ENCODE peak calls at places on chromosomes 7 and 10, in six cellular contexts. S, Y, T, A, B and L are unnamed samples.

GRCh38 chr10:99905971-99906370 is 103.8 kb downstream of the DNMBP start:
- DNase-seq in S (no peak), Y (no peak), T (no peak), A (no peak), B (no peak), L (no peak)

GRCh38 chr10:88289342-88289741 is 293.8 kb downstream of the RNLS start:
- DNase-seq in S (no peak), Y (no peak), T (no peak), A (peak; percentile 30), B (no peak), L (no peak)

GRCh38 chr7:88109612-88110011 is 110.2 kb downstream of the SRI start:
- DNase-seq in S (peak; percentile 16), Y (no peak), T (no peak), A (no peak), B (no peak), L (no peak)

GRCh38 chr10:49448924-49449323 is 53.0 kb upstream of the DRGX start:
- DNase-seq in S (no peak), Y (no peak), T (no peak), A (no peak), B (no peak), L (no peak)

GRCh38 chr7:26156454-26157365 is 4.7 kb downstream of the NFE2L3 start:
- DNase-seq in S (no peak), Y (no peak), T (peak; percentile 85), A (peak; percentile 87), B (peak; percentile 89), L (peak; percentile 87)

GRCh38 chr7:101162551-101163280 is 2.7 kb downstream of the VGF start:
- DNase-seq in S (peak; percentile 63), Y (peak; percentile 74), T (no peak), A (peak; percentile 72), B (peak; percentile 79), L (no peak)

GRCh38 chr7:149642579-149642978 is 130.8 kb downstream of the ZNF467 start:
- DNase-seq in S (no peak), Y (no peak), T (no peak), A (no peak), B (no peak), L (no peak)

GRCh38 chr10:92573798-92574544 is at the start of gene IDE:
- DNase-seq in S (peak; percentile 71), Y (peak; percentile 97), T (peak; percentile 91), A (peak; percentile 87), B (peak; percentile 95), L (peak; percentile 66)

GRCh38 chr7:2544541-2545188 is 10.7 kb downstream of the BRAT1 start:
- DNase-seq in S (no peak), Y (peak; percentile 23), T (no peak), A (no peak), B (no peak), L (no peak)

GRCh38 chr7:44518761-44519160 is 22.4 kb downstream of the NPC1L1 start:
- DNase-seq in S (no peak), Y (no peak), T (no peak), A (no peak), B (no peak), L (no peak)

GRCh38 chr10:76523215-76523614 is 1091.8 kb downstream of the LRMDA start:
- DNase-seq in S (no peak), Y (no peak), T (no peak), A (no peak), B (no peak), L (no peak)

GRCh38 chr10:6401066-6401465 is 179.0 kb downstream of the PRKCQ start:
- DNase-seq in S (no peak), Y (no peak), T (no peak), A (no peak), B (no peak), L (no peak)

GRCh38 chr10:118832242-118832651 is 77.5 kb upstream of the CACUL1 start:
- DNase-seq in S (no peak), Y (no peak), T (no peak), A (no peak), B (no peak), L (no peak)

GRCh38 chr7:16559497-16560223 is 33.0 kb downstream of the LRRC72 start:
- DNase-seq in S (no peak), Y (no peak), T (no peak), A (no peak), B (no peak), L (no peak)

GRCh38 chr10:109957092-109957797 is 33.9 kb upstream of the XPNPEP1 start:
- DNase-seq in S (no peak), Y (peak; percentile 31), T (no peak), A (no peak), B (peak; percentile 93), L (no peak)

GRCh38 chr10:92688927-92689662 is 660 bp upstream of the HHEX start:
- DNase-seq in S (peak; percentile 32), Y (peak; percentile 54), T (no peak), A (peak; percentile 46), B (peak; percentile 33), L (no peak)

GRCh38 chr10:43252166-43252784 is 14.6 kb downstream of the RASGEF1A start:
- DNase-seq in S (no peak), Y (no peak), T (no peak), A (no peak), B (no peak), L (no peak)

GRCh38 chr7:116592445-116592844 is 67.6 kb downstream of the CAV1 start:
- DNase-seq in S (no peak), Y (no peak), T (no peak), A (peak; percentile 63), B (no peak), L (no peak)

GRCh38 chr7:6392712-6393666 is 54.8 kb downstream of the DAGLB start:
- DNase-seq in S (no peak), Y (no peak), T (peak; percentile 45), A (peak; percentile 90), B (peak; percentile 50), L (no peak)

GRCh38 chr10:88702848-88703597 is 3.0 kb upstream of the LIPK start:
- DNase-seq in S (peak; percentile 82), Y (peak; percentile 64), T (no peak), A (peak; percentile 89), B (no peak), L (peak; percentile 2)

GRCh38 chr7:43535031-43535451 is 47.9 kb upstream of the STK17A start:
- DNase-seq in S (no peak), Y (no peak), T (no peak), A (peak; percentile 23), B (no peak), L (no peak)

GRCh38 chr10:115861864-115862263 is 411.1 kb downstream of the GFRA1 start:
- DNase-seq in S (no peak), Y (no peak), T (no peak), A (peak; percentile 28), B (no peak), L (peak; percentile 10)

GRCh38 chr10:28200804-28201203 is 102.1 kb downstream of the MPP7 start:
- DNase-seq in S (no peak), Y (no peak), T (no peak), A (no peak), B (no peak), L (no peak)